ENCODE peak calls at places on chromosomes 1 and 21, in four cellular contexts. One of them, this sample, is unnamed.

GRCh38 chr1:96715482-96715881 is 6.1 kb upstream of the PTBP2 start:
- DNase-seq in psoas muscle: no peak
- DNase-seq in type B pancreatic cell: no peak
- DNase-seq in B cell: no peak
- DNase-seq in this sample: no peak

GRCh38 chr1:160238408-160238807 is 23.9 kb downstream of the DCAF8 start:
- DNase-seq in type B pancreatic cell: no peak
- DNase-seq in B cell: no peak
- DNase-seq in psoas muscle: no peak
- DNase-seq in this sample: no peak

GRCh38 chr21:14768042-14768441 is 221.9 kb upstream of the SAMSN1 start:
- DNase-seq in psoas muscle: no peak
- DNase-seq in type B pancreatic cell: no peak
- DNase-seq in B cell: no peak
- DNase-seq in this sample: no peak

GRCh38 chr1:228297822-228298221 is 90.0 kb downstream of the OBSCN start:
- DNase-seq in psoas muscle: no peak
- DNase-seq in type B pancreatic cell: no peak
- DNase-seq in B cell: no peak
- DNase-seq in this sample: no peak

GRCh38 chr1:41698916-41699860 is 214.7 kb upstream of the EDN2 start:
- DNase-seq in type B pancreatic cell: no peak
- DNase-seq in psoas muscle: no peak
- DNase-seq in B cell: peak
- DNase-seq in this sample: no peak

GRCh38 chr1:2645776-2646175 is 13.0 kb upstream of the MMEL1 start:
- DNase-seq in B cell: no peak
- DNase-seq in type B pancreatic cell: no peak
- DNase-seq in psoas muscle: no peak
- DNase-seq in this sample: no peak

GRCh38 chr21:46064870-46065214 is 33.1 kb upstream of the COL6A2 start:
- DNase-seq in psoas muscle: no peak
- DNase-seq in B cell: no peak
- DNase-seq in type B pancreatic cell: peak
- DNase-seq in this sample: no peak

GRCh38 chr1:45536886-45537285 is 13.7 kb upstream of the AKR1A1 start:
- DNase-seq in psoas muscle: no peak
- DNase-seq in type B pancreatic cell: no peak
- DNase-seq in B cell: no peak
- DNase-seq in this sample: no peak

GRCh38 chr1:19356266-19356665 is 44.1 kb downstream of the SLC66A1 start:
- DNase-seq in type B pancreatic cell: no peak
- DNase-seq in psoas muscle: no peak
- DNase-seq in B cell: no peak
- DNase-seq in this sample: no peak

GRCh38 chr1:232627171-232627570 is 2.8 kb downstream of the SIPA1L2 start:
- DNase-seq in B cell: no peak
- DNase-seq in type B pancreatic cell: no peak
- DNase-seq in psoas muscle: no peak
- DNase-seq in this sample: no peak

GRCh38 chr1:232628335-232629214 is 1.4 kb downstream of the SIPA1L2 start:
- DNase-seq in type B pancreatic cell: no peak
- DNase-seq in B cell: no peak
- DNase-seq in psoas muscle: no peak
- DNase-seq in this sample: no peak

GRCh38 chr1:232629250-232630046 is 485 bp downstream of the SIPA1L2 start:
- DNase-seq in B cell: peak
- DNase-seq in psoas muscle: peak
- DNase-seq in type B pancreatic cell: peak
- DNase-seq in this sample: no peak

GRCh38 chr1:232626452-232626851 is 3.5 kb downstream of the SIPA1L2 start:
- DNase-seq in psoas muscle: no peak
- DNase-seq in B cell: no peak
- DNase-seq in type B pancreatic cell: no peak
- DNase-seq in this sample: no peak

DNA sequence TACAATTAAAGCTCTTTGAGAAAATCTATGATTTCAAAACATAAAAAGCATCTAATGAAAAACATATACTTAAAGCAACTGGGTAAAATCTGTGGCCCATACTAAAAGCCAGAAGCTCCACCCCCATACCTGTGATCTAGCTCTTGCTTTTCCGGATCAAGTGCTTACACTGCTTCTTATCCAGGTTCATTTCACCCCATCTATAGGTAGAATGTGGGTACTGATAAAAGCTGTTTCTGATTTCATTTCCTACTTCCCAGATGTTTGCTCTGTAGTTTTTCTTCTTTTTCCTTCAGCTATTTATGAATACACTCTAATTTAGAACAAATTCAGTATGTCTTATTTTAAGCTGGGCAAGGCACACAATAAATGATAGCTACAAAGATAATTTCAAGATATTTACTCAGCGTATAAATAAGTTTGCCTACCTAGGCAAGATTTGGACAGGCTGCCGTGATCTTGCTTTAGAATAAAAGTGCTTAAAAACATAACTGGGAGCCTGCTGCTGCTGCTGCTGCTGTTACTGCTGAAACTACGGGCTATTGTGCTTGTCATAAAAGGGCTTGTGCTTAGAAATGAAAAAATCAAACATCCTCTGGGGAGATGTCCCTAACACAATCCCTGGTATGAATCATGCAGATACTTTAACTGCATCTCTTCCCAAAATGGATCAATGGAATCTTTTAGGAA is 2.1 kb downstream of the SIPA1L2 start:
- DNase-seq in type B pancreatic cell: no peak
- DNase-seq in B cell: peak
- DNase-seq in psoas muscle: no peak
- DNase-seq in this sample: no peak
- TF ChIP-seq CTCF in type B pancreatic cell: peak
- TF ChIP-seq CTCF in B cell: peak
- TF ChIP-seq CTCF in psoas muscle: peak
- TF ChIP-seq CTCF in this sample: peak

GRCh38 chr1:209387969-209388329 is 195.6 kb upstream of the CAMK1G start:
- DNase-seq in psoas muscle: no peak
- DNase-seq in type B pancreatic cell: no peak
- DNase-seq in B cell: no peak
- DNase-seq in this sample: no peak
- TF ChIP-seq CTCF in psoas muscle: no peak
- TF ChIP-seq CTCF in type B pancreatic cell: no peak
- TF ChIP-seq CTCF in B cell: no peak
- TF ChIP-seq CTCF in this sample: no peak

GRCh38 chr1:36731226-36732037 is 248.7 kb upstream of the CSF3R start:
- DNase-seq in psoas muscle: no peak
- DNase-seq in B cell: no peak
- DNase-seq in type B pancreatic cell: peak
- DNase-seq in this sample: no peak
- TF ChIP-seq CTCF in psoas muscle: no peak
- TF ChIP-seq CTCF in B cell: no peak
- TF ChIP-seq CTCF in type B pancreatic cell: no peak
- TF ChIP-seq CTCF in this sample: no peak

GRCh38 chr1:166343276-166343675 is 176.5 kb upstream of the FAM78B start:
- DNase-seq in type B pancreatic cell: no peak
- DNase-seq in B cell: no peak
- DNase-seq in psoas muscle: no peak
- DNase-seq in this sample: no peak

DNA sequence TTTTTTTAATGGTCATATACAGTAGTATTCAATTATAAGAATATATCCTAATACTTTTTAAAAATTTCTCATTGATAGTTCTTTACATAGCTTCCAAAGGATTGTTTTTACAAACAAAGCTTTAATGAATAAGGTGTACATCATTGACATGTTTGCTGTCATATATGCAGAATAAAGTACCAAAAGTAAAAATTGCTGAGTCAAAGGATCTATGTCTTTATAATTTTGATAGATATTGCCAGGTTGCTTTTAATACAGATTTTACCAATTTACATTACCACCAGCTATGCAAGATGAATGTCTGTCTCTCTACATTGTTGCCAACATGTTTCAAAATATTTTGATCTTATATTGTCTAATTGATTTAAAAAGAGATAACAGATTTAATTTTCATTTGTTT is 173.9 kb upstream of the FAM78B start:
- DNase-seq in type B pancreatic cell: no peak
- DNase-seq in B cell: no peak
- DNase-seq in psoas muscle: no peak
- DNase-seq in this sample: no peak
- TF ChIP-seq CTCF in type B pancreatic cell: no peak
- TF ChIP-seq CTCF in B cell: no peak
- TF ChIP-seq CTCF in psoas muscle: no peak
- TF ChIP-seq CTCF in this sample: no peak

DNA sequence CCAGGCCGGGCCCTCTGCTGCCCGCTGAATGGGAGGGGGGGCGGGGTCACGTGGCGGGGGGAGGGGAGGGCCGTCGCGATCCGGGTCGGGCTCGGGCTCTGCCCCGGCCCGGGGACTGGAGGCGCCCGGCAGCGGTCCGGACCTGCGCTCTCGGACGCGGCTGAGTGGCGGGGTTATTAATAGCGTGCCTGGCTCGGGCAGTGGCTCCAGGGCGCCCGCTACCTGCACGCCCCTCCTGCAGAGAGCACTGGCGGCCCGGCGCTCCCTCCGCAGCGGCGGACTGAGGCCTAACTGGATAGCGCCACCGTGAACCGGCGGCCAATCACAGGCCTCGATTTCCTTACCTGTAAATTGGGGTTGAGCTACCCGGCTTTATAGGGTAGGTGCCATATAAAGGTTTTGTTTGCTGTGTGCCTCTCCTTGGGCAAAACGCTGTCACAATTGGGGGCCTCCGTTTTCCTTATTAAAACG is 28.0 kb downstream of the AHDC1 start:
- DNase-seq in B cell: peak
- DNase-seq in type B pancreatic cell: no peak
- DNase-seq in psoas muscle: peak
- DNase-seq in this sample: no peak
- TF ChIP-seq CTCF in B cell: no peak
- TF ChIP-seq CTCF in type B pancreatic cell: no peak
- TF ChIP-seq CTCF in psoas muscle: peak
- TF ChIP-seq CTCF in this sample: no peak

DNA sequence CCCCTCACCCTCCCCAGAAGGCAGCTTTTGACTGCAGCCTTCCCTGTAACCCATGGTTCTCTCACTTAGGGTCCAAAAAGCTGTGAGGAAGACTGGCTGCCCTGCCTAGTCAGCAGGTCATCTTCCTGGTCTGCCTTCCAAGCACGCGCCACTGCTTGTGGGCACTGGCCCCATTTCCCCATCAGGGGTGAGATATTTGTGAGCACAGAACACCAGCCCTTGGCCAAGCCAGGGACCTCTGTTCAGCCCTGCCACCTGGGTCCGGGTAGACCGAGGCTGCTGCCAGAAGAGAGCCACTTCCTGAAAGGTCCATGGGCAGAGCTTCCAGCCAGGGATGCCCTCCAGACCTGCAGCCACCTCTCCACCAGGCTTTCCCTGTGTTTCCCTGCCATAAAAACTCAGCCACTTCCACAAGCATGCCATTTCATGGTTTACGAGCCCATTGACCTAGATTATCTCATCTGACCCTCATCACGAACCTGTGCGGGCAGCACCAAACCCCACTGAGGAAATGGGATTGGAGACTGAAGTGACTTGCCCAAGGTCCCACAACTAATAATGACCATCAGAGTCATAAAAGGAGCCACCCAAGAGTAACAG is 40.5 kb downstream of the GLIS1 start:
- DNase-seq in type B pancreatic cell: no peak
- DNase-seq in psoas muscle: no peak
- DNase-seq in B cell: no peak
- DNase-seq in this sample: no peak
- TF ChIP-seq CTCF in type B pancreatic cell: no peak
- TF ChIP-seq CTCF in psoas muscle: no peak
- TF ChIP-seq CTCF in B cell: no peak
- TF ChIP-seq CTCF in this sample: no peak